ENCODE peak calls at places on chromosome 18, in five cellular contexts. C is Peyer's patch; S is stimulated activated CD8-positive, alpha-beta memory T cell treated with anti-CD3 and anti-CD28 coated beads, Interleukin-4, amount 100 ng/mL, for 24 hours; V is ELR; L is GM23248. A is an unnamed sample.

GRCh38 chr18:49725809-49726514 is 87.4 kb downstream of the ACAA2 start:
- DNase-seq in C (peak), S (no peak), V (peak), L (peak), A (peak)

GRCh38 chr18:31562726-31563125 is 29.0 kb upstream of the TTR start:
- DNase-seq in C (no peak), S (no peak), V (no peak), L (no peak), A (no peak)

GRCh38 chr18:7733642-7734041 is 166.5 kb downstream of the PTPRM start:
- DNase-seq in C (no peak), S (no peak), V (no peak), L (no peak), A (no peak)

GRCh38 chr18:78730564-78731422 is 248.8 kb upstream of the SALL3 start:
- DNase-seq in C (no peak), S (no peak), V (no peak), L (no peak), A (no peak)

GRCh38 chr18:36457683-36458082 is 160.2 kb downstream of the FHOD3 start:
- DNase-seq in C (no peak), S (no peak), V (no peak), L (no peak), A (no peak)

GRCh38 chr18:41906528-41907256 is 48.3 kb upstream of the PIK3C3 start:
- DNase-seq in C (no peak), S (no peak), V (peak), L (peak), A (peak)

GRCh38 chr18:28713026-28713425 is 536.1 kb upstream of the CDH2 start:
- DNase-seq in C (no peak), S (no peak), V (no peak), L (no peak), A (no peak)

GRCh38 chr18:34959989-34960388 is 81.2 kb upstream of the MAPRE2 start:
- DNase-seq in C (no peak), S (no peak), V (no peak), L (no peak), A (no peak)

GRCh38 chr18:12011962-12012549 is 30.7 kb downstream of the IMPA2 start:
- DNase-seq in C (no peak), S (no peak), V (no peak), L (no peak), A (no peak)

GRCh38 chr18:23231340-23232021 is 96.2 kb downstream of the CABLES1 start:
- DNase-seq in C (peak), S (peak), V (peak), L (peak), A (peak)

GRCh38 chr18:34707670-34708069 is 2.4 kb upstream of the DTNA start:
- DNase-seq in C (no peak), S (no peak), V (peak), L (peak), A (peak)

GRCh38 chr18:75207298-75208054 is 1.5 kb downstream of the PTGR3 start:
- DNase-seq in C (no peak), S (no peak), V (peak), L (peak), A (peak)

GRCh38 chr18:37341016-37341415 is 224.6 kb downstream of the CELF4 start:
- DNase-seq in C (no peak), S (no peak), V (no peak), L (peak), A (no peak)

GRCh38 chr18:58438161-58438983 is 190.5 kb downstream of the ALPK2 start:
- DNase-seq in C (no peak), S (no peak), V (peak), L (peak), A (peak)

GRCh38 chr18:12291690-12292089 is 16.4 kb upstream of the TUBB6 start:
- DNase-seq in C (peak), S (no peak), V (no peak), L (no peak), A (no peak)

GRCh38 chr18:76451475-76452331 is 43.3 kb downstream of the ZNF516 start:
- DNase-seq in C (no peak), S (no peak), V (peak), L (peak), A (no peak)

GRCh38 chr18:48669180-48669675 is 130.4 kb downstream of the CTIF start:
- DNase-seq in C (no peak), S (no peak), V (no peak), L (no peak), A (no peak)

GRCh38 chr18:31684279-31685096 is at the start of gene B4GALT6:
- DNase-seq in C (no peak), S (no peak), V (no peak), L (peak), A (no peak)

GRCh38 chr18:72700961-72701710 is 157.0 kb upstream of the CBLN2 start:
- DNase-seq in C (no peak), S (no peak), V (peak), L (peak), A (peak)

A was measured in M059J.